ENCODE peak calls at places on chromosomes 12 and 14, in six cellular contexts. S, X, K, M, Z and F are unnamed samples.

GRCh38 chr14:70133461-70133860 is 55.3 kb downstream of the SLC8A3 start:
- DNase-seq in Z (no peak), K (no peak), X (no peak), S (no peak), M (no peak), F (no peak)

GRCh38 chr12:52050116-52050770 is 999 bp upstream of the NR4A1 start:
- DNase-seq in K (no peak), S (no peak), M (peak; percentile 50), Z (no peak), X (peak; percentile 79), F (no peak)

GRCh38 chr12:109469516-109469915 is 7.6 kb downstream of the KCTD10 start:
- DNase-seq in S (no peak), K (no peak), M (peak; percentile 46), Z (no peak), X (no peak), F (no peak)

GRCh38 chr12:46858368-46858767 is 32.6 kb upstream of the SLC38A4 start:
- DNase-seq in M (no peak), S (no peak), K (no peak), X (no peak), Z (no peak), F (no peak)

GRCh38 chr14:64536488-64537245 is 3.9 kb upstream of the HSPA2 start:
- DNase-seq in K (no peak), Z (no peak), S (no peak), M (peak; percentile 46), X (no peak), F (no peak)

GRCh38 chr12:105212431-105212830 is 23.5 kb downstream of the APPL2 start:
- DNase-seq in X (no peak), K (no peak), Z (peak; percentile 87), S (no peak), M (peak; percentile 83), F (no peak)

GRCh38 chr12:67276469-67276868 is 7.3 kb downstream of the CAND1 start:
- DNase-seq in S (no peak), Z (no peak), M (peak; percentile 57), X (no peak), K (no peak), F (no peak)

GRCh38 chr12:52055781-52056711 is 4.8 kb downstream of the NR4A1 start:
- DNase-seq in Z (no peak), S (peak; percentile 46), M (peak; percentile 56), X (peak; percentile 85), K (peak; percentile 35), F (no peak)

GRCh38 chr14:92670967-92671366 is 77.5 kb downstream of the LGMN start:
- DNase-seq in M (peak; percentile 52), X (no peak), Z (no peak), S (no peak), K (no peak), F (no peak)

GRCh38 chr12:50609292-50609874 is 104.6 kb downstream of the DIP2B start:
- DNase-seq in X (no peak), M (no peak), K (no peak), S (no peak), Z (no peak), F (no peak)

GRCh38 chr12:101527682-101528081 is 52.5 kb downstream of the SPIC start:
- DNase-seq in Z (no peak), K (no peak), X (no peak), S (no peak), M (no peak), F (peak; percentile 36)

GRCh38 chr12:124126950-124127349 is 153.9 kb downstream of the ZNF664 start:
- DNase-seq in M (no peak), K (no peak), Z (no peak), X (no peak), S (no peak), F (no peak)

GRCh38 chr12:42976620-42977019 is 387.1 kb upstream of the PRICKLE1 start:
- DNase-seq in M (no peak), X (no peak), K (no peak), S (no peak), Z (no peak), F (no peak)

GRCh38 chr12:57522887-57523705 is 472 bp downstream of the MBD6 start:
- DNase-seq in X (peak; percentile 86), S (peak; percentile 43), K (peak; percentile 60), M (peak; percentile 49), Z (peak; percentile 46), F (peak; percentile 67)

GRCh38 chr12:67425394-67425793 is 156.2 kb downstream of the CAND1 start:
- DNase-seq in M (no peak), K (peak; percentile 68), Z (peak; percentile 51), S (no peak), X (no peak), F (no peak)

GRCh38 chr12:58671196-58671595 is 249.1 kb downstream of the LRIG3 start:
- DNase-seq in Z (no peak), K (no peak), X (no peak), M (no peak), S (no peak), F (no peak)

GRCh38 chr12:111488271-111488670 is 82.5 kb downstream of the SH2B3 start:
- DNase-seq in X (no peak), K (no peak), Z (no peak), S (no peak), M (peak; percentile 49), F (peak; percentile 30)

GRCh38 chr12:88058719-88059077 is 29.5 kb upstream of the C12orf50 start:
- DNase-seq in Z (no peak), K (no peak), X (no peak), M (no peak), S (no peak), F (no peak)

GRCh38 chr14:104376202-104377140 is 203.1 kb upstream of the C14orf180 start:
- DNase-seq in S (no peak), K (no peak), M (no peak), X (no peak), Z (no peak), F (no peak)

GRCh38 chr14:74610866-74611671 is 968 bp downstream of the LTBP2 start:
- DNase-seq in Z (no peak), X (no peak), S (no peak), M (peak; percentile 48), K (no peak), F (no peak)

GRCh38 chr14:56868660-56869059 is 58.4 kb upstream of the OTX2 start:
- DNase-seq in K (no peak), Z (no peak), S (no peak), M (no peak), X (no peak), F (no peak)

GRCh38 chr14:56878766-56879165 is 68.5 kb upstream of the OTX2 start:
- DNase-seq in X (no peak), S (no peak), M (no peak), K (no peak), Z (peak; percentile 23), F (no peak)

GRCh38 chr14:56875104-56875675 is 64.9 kb upstream of the OTX2 start:
- DNase-seq in Z (no peak), K (no peak), X (no peak), S (no peak), M (no peak), F (no peak)

GRCh38 chr14:56870336-56870735 is 60.1 kb upstream of the OTX2 start:
- DNase-seq in K (no peak), Z (no peak), X (no peak), M (no peak), S (no peak), F (no peak)

DNA sequence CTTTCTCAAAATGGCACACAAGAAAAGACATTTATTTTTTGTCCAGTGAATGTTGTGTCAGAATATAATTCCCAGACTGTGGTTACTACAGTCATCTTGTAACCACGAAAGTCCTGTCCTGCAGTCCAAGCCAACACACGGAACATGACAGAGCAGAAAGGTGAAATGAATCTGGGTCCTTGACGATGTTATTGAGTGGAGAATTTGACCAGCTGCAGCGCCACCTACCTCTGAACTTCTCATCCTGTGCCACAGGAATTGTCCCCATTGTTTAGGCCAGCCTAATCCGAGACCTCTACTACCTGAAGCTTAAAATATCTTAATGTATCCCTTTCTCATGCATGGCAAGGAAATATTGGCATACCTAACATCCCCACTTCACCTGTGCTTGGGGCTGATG is 64.1 kb upstream of the OTX2 start:
- DNase-seq in M (no peak), X (no peak), S (no peak), Z (peak; percentile 70), K (peak; percentile 84), F (no peak)
- TF ChIP-seq CTCF in M (peak; percentile 17), X (no peak), S (no peak), Z (peak; percentile 93), K (no peak), F (no peak)

DNA sequence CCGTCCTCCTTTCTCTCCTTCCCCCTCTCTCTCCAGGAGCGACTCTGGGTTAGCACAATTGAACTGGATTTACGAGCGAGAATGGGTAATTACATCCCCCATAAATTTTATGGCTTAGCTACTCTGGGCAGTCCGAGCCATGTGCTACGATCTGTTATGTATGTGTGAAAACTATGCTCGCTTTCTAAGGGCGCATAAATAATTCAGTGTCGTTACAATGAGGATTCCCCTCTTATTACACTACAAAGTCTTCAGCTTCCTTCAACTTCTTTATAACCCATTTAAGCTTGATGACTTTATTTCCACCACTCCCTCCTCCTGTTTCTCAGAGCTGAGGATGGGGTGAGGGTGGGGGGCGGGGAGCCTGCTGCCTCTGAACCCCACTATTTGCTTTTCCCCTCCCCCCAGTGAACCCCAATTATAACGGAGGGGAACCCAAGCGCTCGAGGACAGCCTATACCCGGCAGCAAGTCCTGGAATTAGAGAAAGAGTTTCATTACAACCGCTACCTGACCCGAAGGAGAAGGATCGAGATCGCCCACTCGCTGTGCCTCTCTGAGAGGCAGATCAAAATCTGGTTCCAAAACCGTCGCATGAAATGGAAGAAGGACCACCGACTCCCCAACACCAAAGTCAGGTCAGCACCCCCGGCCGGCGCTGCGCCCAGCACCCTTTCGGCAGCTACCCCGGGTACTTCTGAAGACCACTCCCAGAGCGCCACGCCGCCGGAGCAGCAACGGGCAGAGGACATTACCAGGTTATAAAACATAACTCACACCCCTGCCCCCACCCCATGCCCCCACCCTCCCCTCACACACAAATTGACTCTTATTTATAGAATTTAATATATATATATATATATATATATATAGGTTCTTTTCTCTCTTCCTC is 1.1 kb downstream of the HOXC4 start:
- DNase-seq in Z (no peak), K (no peak), M (no peak), S (no peak), X (no peak), F (no peak)
- H3K4me1 ChIP-seq in Z (peaks cover 17% of the 10 kb centered on the region), K (peaks cover 4% of the 10 kb centered on the region), M (no peaks in the 10 kb centered on the region), S (peaks cover 6% of the 10 kb centered on the region), X (peaks cover 38% of the 10 kb centered on the region), F (peaks cover 4% of the 10 kb centered on the region)

DNA sequence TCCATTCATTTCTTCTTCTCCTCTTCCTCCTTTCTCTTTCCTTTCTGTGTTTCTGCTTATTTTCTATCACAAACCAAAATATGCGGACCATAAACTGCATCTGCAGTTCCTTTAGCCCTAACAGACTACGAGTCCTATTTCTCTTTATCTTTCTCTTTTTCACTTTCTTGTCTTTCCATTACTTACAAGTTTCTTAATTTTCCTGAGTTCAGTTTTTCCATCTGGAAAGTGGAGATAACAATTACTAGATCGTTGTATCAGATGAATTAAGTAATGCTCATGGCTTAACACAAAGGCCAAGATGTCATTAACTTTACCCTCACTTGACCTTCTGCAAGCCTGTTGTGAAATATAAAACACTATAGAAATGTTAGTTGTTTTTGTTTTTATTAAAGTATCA is 983 bp upstream of the COPS7A start:
- DNase-seq in M (no peak), X (no peak), Z (no peak), S (no peak), K (no peak), F (no peak)
- H3K4me3 ChIP-seq in M (no peak overlapping the region), X (no peak overlapping the region), Z (peak overlapping the region; percentile 85), S (no peak overlapping the region), K (no peak overlapping the region), F (no peak overlapping the region)

DNA sequence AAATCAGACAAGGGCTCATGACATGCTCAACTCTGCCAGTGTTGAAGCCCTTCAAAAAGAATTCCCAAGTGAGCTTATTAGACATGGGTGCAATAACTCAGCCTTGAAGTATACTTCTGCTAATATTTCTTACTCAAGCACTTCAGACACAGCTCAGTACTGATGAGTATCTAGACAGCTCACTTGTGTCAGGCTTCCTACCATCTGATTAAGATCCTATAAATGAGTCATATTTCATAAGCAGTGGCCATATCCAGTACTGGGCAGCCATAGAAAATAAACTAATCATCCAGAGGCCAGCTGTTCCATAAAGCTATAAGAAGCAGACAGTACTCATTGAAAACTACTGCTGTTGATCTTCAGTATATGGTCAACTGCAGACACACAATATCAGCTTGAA is 13.0 kb downstream of the FSCB start:
- DNase-seq in X (no peak), Z (peak; percentile 39), S (no peak), K (no peak), M (no peak), F (no peak)
- TF ChIP-seq CTCF in X (no peak), Z (no peak), S (no peak), K (no peak), M (no peak), F (no peak)